ENCODE peak calls at places on chromosomes 3 and 15, in ten cellular contexts. R is stomach, W is uterus, T is ovary, D is GM20000, G is nephron progenitor cell, O is cardiac muscle cell, V is OCI-LY7, K is AG04450, F is mesothelial cell of epicardium. N is an unnamed sample.
A peak's percentile ranks its signal among the peaks of the same experiment; 100 is the strongest.

GRCh38 chr15:76065793-76066192 is 6.0 kb downstream of the TMEM266 start:
- DNase-seq in R (no peak), W (no peak), T (no peak), D (no peak), G (no peak), O (no peak), V (no peak), K (no peak), F (no peak), N (no peak)

GRCh38 chr15:46461416-46461815 is 826.6 kb downstream of the SQOR start:
- DNase-seq in R (no peak), W (no peak), T (no peak), D (no peak), G (no peak), O (no peak), V (no peak), K (no peak), F (no peak), N (peak; percentile 28)

GRCh38 chr3:105785790-105786189 is 83.0 kb downstream of the CBLB start:
- DNase-seq in R (no peak), W (no peak), T (no peak), D (no peak), G (no peak), O (no peak), V (no peak), K (no peak), F (no peak), N (no peak)

GRCh38 chr3:166844329-166844728 is 535.8 kb downstream of the ZBBX start:
- DNase-seq in R (no peak), W (no peak), T (no peak), D (no peak), G (no peak), O (no peak), V (no peak), K (no peak), F (no peak), N (no peak)

GRCh38 chr3:29481969-29482767 is 201.3 kb downstream of the RBMS3 start:
- DNase-seq in R (no peak), W (no peak), T (no peak), D (no peak), G (no peak), O (no peak), V (no peak), K (no peak), F (no peak), N (no peak)

GRCh38 chr15:39651295-39651694 is 70.4 kb downstream of the THBS1 start:
- DNase-seq in R (no peak), W (no peak), T (no peak), D (no peak), G (no peak), O (no peak), V (no peak), K (no peak), F (no peak), N (no peak)

GRCh38 chr15:34759347-34759746 is 4.5 kb upstream of the GJD2 start:
- DNase-seq in R (no peak), W (no peak), T (no peak), D (no peak), G (no peak), O (peak; percentile 36), V (no peak), K (no peak), F (no peak), N (no peak)

GRCh38 chr3:123651449-123652345 is 66.8 kb upstream of the HACD2 start:
- DNase-seq in R (no peak), W (no peak), T (no peak), D (no peak), G (no peak), O (no peak), V (no peak), K (no peak), F (no peak), N (no peak)

GRCh38 chr3:106341090-106341489 is 472.3 kb upstream of the CBLB start:
- DNase-seq in R (no peak), W (no peak), T (no peak), D (no peak), G (no peak), O (no peak), V (no peak), K (no peak), F (no peak), N (no peak)

DNA sequence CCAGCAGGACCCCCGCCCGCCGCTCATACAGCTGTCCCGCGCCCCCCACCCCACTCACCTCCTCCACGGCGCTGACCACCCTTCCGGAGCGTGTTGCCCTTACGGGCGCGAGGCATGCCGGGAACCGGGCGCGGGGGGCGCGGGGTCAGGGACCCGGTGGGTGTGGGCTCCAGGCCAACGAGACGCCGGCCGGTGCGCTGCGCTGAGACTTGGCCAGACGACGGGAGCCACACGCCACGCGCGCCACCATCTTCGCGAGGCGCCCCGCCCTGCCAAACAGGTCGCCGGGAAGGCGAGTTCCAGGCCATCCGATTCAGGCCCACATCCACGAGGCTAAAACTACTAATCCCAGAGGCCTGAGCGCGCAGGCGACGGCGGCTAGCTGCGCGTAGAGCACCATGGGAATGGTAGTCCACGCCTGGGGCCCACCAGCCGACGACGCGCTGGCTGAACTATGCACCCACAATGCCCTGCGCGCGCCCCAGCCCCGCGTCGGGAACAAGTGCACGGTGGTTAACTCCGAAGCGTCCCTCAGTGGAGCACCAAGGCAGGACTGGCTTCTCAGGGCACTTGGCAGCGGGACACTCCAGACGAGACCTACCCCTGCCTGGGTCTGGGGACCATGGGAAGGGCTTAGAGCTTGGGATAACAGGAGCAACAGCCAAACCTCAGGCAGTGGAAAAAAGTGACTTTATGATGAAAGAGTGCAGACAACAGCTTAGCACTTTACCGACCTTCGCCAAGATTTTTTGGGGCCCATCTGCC is at the start of gene IFRD2:
- DNase-seq in R (peak; percentile 98), W (peak; percentile 96), T (peak; percentile 95), D (peak; percentile 96), G (peak; percentile 94), O (peak; percentile 98), V (peak; percentile 98), K (peak; percentile 91), F (peak; percentile 86), N (peak; percentile 95)
- TF ChIP-seq CTCF in R (no peak), W (peak; percentile 37), T (no peak), D (no peak), G (no peak), O (no peak), V (no peak), K (no peak), F (no peak), N (no peak)

GRCh38 chr15:65004993-65005392 is 15.3 kb upstream of the SPG21 start:
- DNase-seq in R (no peak), W (no peak), T (no peak), D (no peak), G (no peak), O (no peak), V (no peak), K (no peak), F (no peak), N (no peak)

GRCh38 chr15:65006876-65007275 is 17.2 kb upstream of the SPG21 start:
- DNase-seq in R (no peak), W (no peak), T (no peak), D (no peak), G (peak; percentile 28), O (no peak), V (no peak), K (no peak), F (no peak), N (no peak)

DNA sequence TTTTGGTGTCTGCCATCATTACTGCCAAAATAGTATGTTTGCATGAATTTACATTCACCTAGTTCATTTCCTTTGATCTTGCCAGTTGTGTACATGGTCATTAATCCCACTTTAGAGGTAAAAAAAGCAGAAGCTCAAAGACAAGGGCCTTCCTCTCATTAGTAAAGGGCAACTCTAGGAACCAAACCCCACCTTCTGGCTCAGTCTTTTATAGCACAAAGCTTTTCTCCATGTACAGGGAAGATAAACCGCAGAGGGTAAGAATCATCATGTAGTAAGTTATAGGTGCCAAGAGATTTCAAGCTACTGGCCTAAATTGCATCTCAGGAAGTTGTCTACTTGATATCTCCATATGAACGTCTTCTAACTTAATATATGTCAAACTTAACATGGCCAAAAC is 19.3 kb upstream of the SPG21 start:
- DNase-seq in R (no peak), W (no peak), T (no peak), D (no peak), G (no peak), O (no peak), V (peak; percentile 21), K (no peak), F (no peak), N (no peak)
- TF ChIP-seq CTCF in R (no peak), W (no peak), T (no peak), D (peak; percentile 1), G (no peak), O (peak; percentile 14), V (peak; percentile 52), K (peak; percentile 33), F (no peak), N (no peak)

DNA sequence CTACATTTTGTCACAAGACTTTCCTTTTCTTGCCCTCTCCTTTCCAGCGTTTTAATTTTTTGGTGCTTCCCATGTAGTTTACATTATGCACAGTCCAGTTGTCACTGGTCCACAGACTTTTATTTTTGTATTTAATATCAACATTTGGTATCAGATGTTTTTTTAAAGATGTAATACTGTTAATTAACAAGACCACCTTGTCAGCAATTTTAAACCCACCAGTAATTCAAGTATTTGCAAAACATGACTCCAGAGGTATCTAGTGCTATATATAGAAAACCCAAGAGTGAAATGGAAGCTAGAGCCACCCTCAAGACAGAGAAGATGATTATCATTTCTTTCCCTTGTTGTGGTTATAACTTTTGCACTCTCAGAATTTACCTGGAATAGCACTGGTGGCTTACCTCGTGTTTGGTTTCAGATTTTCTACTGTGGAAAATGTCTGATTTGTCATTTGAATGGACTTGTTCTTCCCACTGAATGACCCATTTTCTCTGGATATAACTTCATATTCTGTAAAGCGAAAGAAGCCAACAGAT is 56.2 kb downstream of the TFG start:
- DNase-seq in R (no peak), W (no peak), T (no peak), D (no peak), G (no peak), O (no peak), V (no peak), K (no peak), F (no peak), N (no peak)
- TF ChIP-seq CTCF in R (no peak), W (no peak), T (no peak), D (no peak), G (no peak), O (no peak), V (no peak), K (no peak), F (no peak), N (no peak)

DNA sequence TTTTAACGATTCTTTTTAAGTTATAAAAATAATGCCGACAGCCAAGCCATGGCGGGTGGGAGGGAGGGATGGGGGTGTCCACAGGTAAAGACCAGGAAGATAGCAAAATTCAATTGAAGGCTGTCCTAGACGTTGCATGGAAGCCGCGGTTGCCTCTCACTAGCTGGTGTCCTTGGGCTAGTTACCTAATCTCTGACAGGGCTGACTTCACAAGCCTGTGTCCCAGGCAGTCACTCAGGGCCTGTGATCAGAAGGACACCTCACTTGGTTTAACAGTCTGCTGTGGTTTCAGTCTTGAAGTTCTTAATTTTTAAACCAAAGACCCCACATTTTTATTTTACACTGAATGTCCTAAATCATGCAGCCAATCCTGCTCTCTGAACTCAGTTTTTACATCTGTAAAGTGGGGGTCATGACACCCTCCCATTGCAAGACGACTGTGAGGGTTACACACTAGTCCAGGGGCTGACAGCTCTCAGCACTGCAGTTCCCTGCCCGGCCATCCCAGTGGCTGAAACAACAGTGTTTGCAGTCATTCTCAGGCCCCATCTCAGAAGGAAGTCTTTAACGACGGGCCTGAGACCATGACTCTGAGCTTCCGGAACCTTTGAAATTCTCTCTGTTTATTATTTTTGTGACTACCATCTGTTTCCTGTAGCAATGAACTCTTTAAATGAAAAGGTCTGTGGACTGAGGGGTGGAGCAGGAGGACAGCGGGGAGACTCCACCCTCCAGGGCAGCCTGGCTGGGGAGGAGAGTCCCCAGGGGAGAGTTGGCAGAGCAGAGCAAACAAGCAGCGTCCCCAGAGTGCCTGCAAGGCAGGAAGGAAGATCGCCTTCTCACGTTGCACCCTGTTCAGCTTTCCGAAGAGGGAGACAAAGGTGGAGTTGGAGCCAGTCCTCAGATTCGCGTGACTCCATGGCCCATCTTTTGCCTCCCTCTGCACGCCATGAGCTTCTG is 525.4 kb upstream of the PROK2 start:
- DNase-seq in R (no peak), W (peak; percentile 42), T (no peak), D (peak; percentile 82), G (peak; percentile 42), O (no peak), V (peak; percentile 79), K (peak; percentile 39), F (no peak), N (peak; percentile 42)
- TF ChIP-seq CTCF in R (no peak), W (no peak), T (no peak), D (no peak), G (no peak), O (no peak), V (no peak), K (no peak), F (no peak), N (no peak)

N was measured in A673.